ENCODE peak calls at places on chromosomes 7 and 10, in six cellular contexts. O is upper lobe of right lung; T is left ventricle myocardium inferior; W is foreskin keratinocyte; G is RWPE1; A is CD4-positive, alpha-beta T cell. X is an unnamed sample.

GRCh38 chr7:66682350-66683093 is 53.8 kb downstream of the KCTD7 start:
- DNase-seq in G (no peak), T (no peak), W (no peak), O (no peak), A (no peak), X (peak; percentile 74)

GRCh38 chr10:103733002-103733419 is 122.4 kb downstream of the SH3PXD2A start:
- DNase-seq in G (no peak), O (no peak), A (no peak), T (no peak), W (no peak), X (no peak)

GRCh38 chr7:44287488-44288380 is 37.7 kb downstream of the CAMK2B start:
- DNase-seq in G (no peak), A (no peak), O (peak; percentile 47), W (no peak), T (peak; percentile 6), X (peak; percentile 57)

GRCh38 chr10:77629775-77630565 is 7.6 kb downstream of the KCNMA1 start:
- DNase-seq in O (no peak), G (no peak), W (no peak), T (no peak), A (no peak), X (no peak)

GRCh38 chr7:106643189-106643588 is 17.8 kb downstream of the CCDC71L start:
- DNase-seq in W (no peak), A (no peak), T (no peak), O (no peak), G (no peak), X (no peak)

GRCh38 chr7:70640266-70640833 is 491.6 kb upstream of the GALNT17 start:
- DNase-seq in O (no peak), T (no peak), W (peak; percentile 20), A (no peak), G (no peak), X (no peak)

GRCh38 chr7:134710511-134710853 is 63.8 kb downstream of the BPGM start:
- DNase-seq in O (no peak), G (no peak), T (no peak), W (no peak), A (no peak), X (no peak)

GRCh38 chr7:105621617-105622016 is 40.3 kb upstream of the EFCAB10 start:
- DNase-seq in T (peak; percentile 52), O (peak; percentile 10), W (no peak), A (no peak), G (no peak), X (peak; percentile 89)

GRCh38 chr10:118968482-118968881 is 61.0 kb upstream of the NANOS1 start:
- DNase-seq in A (no peak), W (no peak), T (no peak), G (no peak), O (no peak), X (no peak)

GRCh38 chr7:112554591-112554990 is 73.8 kb downstream of the LSMEM1 start:
- DNase-seq in G (no peak), T (no peak), O (no peak), W (no peak), A (no peak), X (no peak)
- TF ChIP-seq CTCF in G (no peak), T (no peak), O (no peak), W (peak; percentile 36), A (no peak), X (no peak)

GRCh38 chr10:60315311-60315710 is 74.4 kb downstream of the ANK3 start:
- DNase-seq in A (no peak), G (no peak), O (no peak), T (no peak), W (no peak), X (no peak)
- H3K27ac ChIP-seq in A (no peak overlapping the region), G (no peak overlapping the region), O (no peak overlapping the region), T (no peak overlapping the region), W (no peak overlapping the region), X (no peak overlapping the region)

GRCh38 chr10:129853236-129853946 is 110.7 kb downstream of the EBF3 start:
- DNase-seq in A (no peak), G (peak; percentile 33), O (no peak), T (no peak), W (peak; percentile 2), X (no peak)
- TF ChIP-seq CTCF in A (no peak), G (peak; percentile 19), O (peak; percentile 36), T (peak; percentile 52), W (peak; percentile 38), X (no peak)

GRCh38 chr7:22814261-22815208 is 8.1 kb downstream of the TOMM7 start:
- DNase-seq in A (no peak), W (no peak), T (no peak), G (peak; percentile 43), O (no peak), X (no peak)

GRCh38 chr7:22809902-22810642 is 12.6 kb downstream of the TOMM7 start:
- DNase-seq in O (no peak), A (no peak), W (no peak), T (no peak), G (no peak), X (no peak)

GRCh38 chr7:22810843-22811242 is 11.8 kb downstream of the TOMM7 start:
- DNase-seq in O (no peak), T (no peak), W (no peak), G (no peak), A (no peak), X (no peak)

GRCh38 chr7:22812350-22812749 is 10.3 kb downstream of the TOMM7 start:
- DNase-seq in G (no peak), O (no peak), T (no peak), A (no peak), W (no peak), X (no peak)

GRCh38 chr7:22811746-22812280 is 10.8 kb downstream of the TOMM7 start:
- DNase-seq in A (no peak), O (no peak), W (no peak), T (no peak), G (no peak), X (no peak)
- H3K27ac ChIP-seq in A (no peak overlapping the region), O (no peak overlapping the region), W (no peak overlapping the region), T (peak overlapping the region; percentile 60), G (no peak overlapping the region), X (no peak overlapping the region)

X was measured in sigmoid colon.